ENCODE peak calls at places on chromosomes 5 and 9, in nine cellular contexts. One of them, this sample, is unnamed.

GRCh38 chr9:89461302-89461701 is 36.6 kb downstream of the SEMA4D start:
- DNase-seq in GM13977: no peak
- DNase-seq in tibial nerve: no peak
- DNase-seq in glutamatergic neuron: no peak
- DNase-seq in foreskin fibroblast: peak
- DNase-seq in lower lobe of right lung: no peak
- DNase-seq in omental fat pad: no peak
- DNase-seq in heart right ventricle: no peak
- DNase-seq in right atrium auricular region: no peak
- DNase-seq in this sample: no peak

GRCh38 chr5:111948078-111948477 is 191.1 kb upstream of the NREP start:
- DNase-seq in GM13977: no peak
- DNase-seq in tibial nerve: no peak
- DNase-seq in glutamatergic neuron: no peak
- DNase-seq in foreskin fibroblast: no peak
- DNase-seq in lower lobe of right lung: no peak
- DNase-seq in omental fat pad: no peak
- DNase-seq in heart right ventricle: no peak
- DNase-seq in right atrium auricular region: no peak
- DNase-seq in this sample: no peak

GRCh38 chr5:78283105-78283504 is 11.4 kb downstream of the AP3B1 start:
- DNase-seq in GM13977: no peak
- DNase-seq in tibial nerve: no peak
- DNase-seq in glutamatergic neuron: no peak
- DNase-seq in foreskin fibroblast: no peak
- DNase-seq in lower lobe of right lung: no peak
- DNase-seq in omental fat pad: no peak
- DNase-seq in heart right ventricle: no peak
- DNase-seq in right atrium auricular region: no peak
- DNase-seq in this sample: no peak

GRCh38 chr5:130231786-130232185 is 327.5 kb downstream of the CHSY3 start:
- DNase-seq in GM13977: no peak
- DNase-seq in tibial nerve: no peak
- DNase-seq in glutamatergic neuron: no peak
- DNase-seq in foreskin fibroblast: no peak
- DNase-seq in lower lobe of right lung: no peak
- DNase-seq in omental fat pad: no peak
- DNase-seq in heart right ventricle: no peak
- DNase-seq in right atrium auricular region: no peak
- DNase-seq in this sample: no peak

GRCh38 chr9:87714819-87715218 is 11.1 kb upstream of the CTSL start:
- DNase-seq in GM13977: no peak
- DNase-seq in tibial nerve: peak
- DNase-seq in glutamatergic neuron: no peak
- DNase-seq in foreskin fibroblast: peak
- DNase-seq in lower lobe of right lung: no peak
- DNase-seq in omental fat pad: no peak
- DNase-seq in heart right ventricle: peak
- DNase-seq in right atrium auricular region: peak
- DNase-seq in this sample: no peak

GRCh38 chr9:119027901-119028699 is 341.1 kb downstream of the BRINP1 start:
- DNase-seq in GM13977: no peak
- DNase-seq in tibial nerve: no peak
- DNase-seq in glutamatergic neuron: no peak
- DNase-seq in foreskin fibroblast: no peak
- DNase-seq in lower lobe of right lung: no peak
- DNase-seq in omental fat pad: no peak
- DNase-seq in heart right ventricle: no peak
- DNase-seq in right atrium auricular region: no peak
- DNase-seq in this sample: no peak

GRCh38 chr9:89664896-89665329 is 60.1 kb downstream of the GADD45G start:
- DNase-seq in GM13977: no peak
- DNase-seq in tibial nerve: no peak
- DNase-seq in glutamatergic neuron: no peak
- DNase-seq in foreskin fibroblast: no peak
- DNase-seq in lower lobe of right lung: peak
- DNase-seq in omental fat pad: no peak
- DNase-seq in heart right ventricle: no peak
- DNase-seq in right atrium auricular region: no peak
- DNase-seq in this sample: no peak

GRCh38 chr5:17228833-17229291 is 11.4 kb downstream of the BASP1 start:
- DNase-seq in GM13977: peak
- DNase-seq in tibial nerve: no peak
- DNase-seq in glutamatergic neuron: no peak
- DNase-seq in foreskin fibroblast: peak
- DNase-seq in lower lobe of right lung: no peak
- DNase-seq in omental fat pad: no peak
- DNase-seq in heart right ventricle: no peak
- DNase-seq in right atrium auricular region: no peak
- DNase-seq in this sample: no peak

GRCh38 chr5:95142145-95142544 is 142.7 kb downstream of the MCTP1 start:
- DNase-seq in GM13977: no peak
- DNase-seq in tibial nerve: no peak
- DNase-seq in glutamatergic neuron: no peak
- DNase-seq in foreskin fibroblast: no peak
- DNase-seq in lower lobe of right lung: no peak
- DNase-seq in omental fat pad: no peak
- DNase-seq in heart right ventricle: no peak
- DNase-seq in right atrium auricular region: no peak
- DNase-seq in this sample: no peak

GRCh38 chr9:98019098-98019497 is 36.0 kb downstream of the ANP32B start:
- DNase-seq in GM13977: no peak
- DNase-seq in tibial nerve: no peak
- DNase-seq in glutamatergic neuron: no peak
- DNase-seq in foreskin fibroblast: no peak
- DNase-seq in lower lobe of right lung: no peak
- DNase-seq in omental fat pad: no peak
- DNase-seq in heart right ventricle: no peak
- DNase-seq in right atrium auricular region: no peak
- DNase-seq in this sample: no peak

GRCh38 chr9:89853931-89854330 is 249.1 kb downstream of the GADD45G start:
- DNase-seq in GM13977: no peak
- DNase-seq in tibial nerve: no peak
- DNase-seq in glutamatergic neuron: no peak
- DNase-seq in foreskin fibroblast: no peak
- DNase-seq in lower lobe of right lung: no peak
- DNase-seq in omental fat pad: no peak
- DNase-seq in heart right ventricle: no peak
- DNase-seq in right atrium auricular region: peak
- DNase-seq in this sample: no peak

GRCh38 chr9:107282268-107282667 is 811 bp upstream of the RAD23B start:
- DNase-seq in GM13977: peak
- DNase-seq in tibial nerve: peak
- DNase-seq in glutamatergic neuron: no peak
- DNase-seq in foreskin fibroblast: no peak
- DNase-seq in lower lobe of right lung: no peak
- DNase-seq in omental fat pad: no peak
- DNase-seq in heart right ventricle: no peak
- DNase-seq in right atrium auricular region: no peak
- DNase-seq in this sample: no peak

GRCh38 chr5:112210430-112211005 is 208.6 kb downstream of the EPB41L4A start:
- DNase-seq in GM13977: no peak
- DNase-seq in tibial nerve: peak
- DNase-seq in glutamatergic neuron: peak
- DNase-seq in foreskin fibroblast: peak
- DNase-seq in lower lobe of right lung: no peak
- DNase-seq in omental fat pad: no peak
- DNase-seq in heart right ventricle: peak
- DNase-seq in right atrium auricular region: no peak
- DNase-seq in this sample: no peak

GRCh38 chr5:80129146-80129545 is 94.0 kb downstream of the THBS4 start:
- DNase-seq in GM13977: no peak
- DNase-seq in tibial nerve: no peak
- DNase-seq in glutamatergic neuron: no peak
- DNase-seq in foreskin fibroblast: no peak
- DNase-seq in lower lobe of right lung: no peak
- DNase-seq in omental fat pad: no peak
- DNase-seq in heart right ventricle: no peak
- DNase-seq in right atrium auricular region: no peak
- DNase-seq in this sample: no peak

GRCh38 chr9:98410185-98410697 is 154.8 kb upstream of the TBC1D2 start:
- DNase-seq in GM13977: no peak
- DNase-seq in tibial nerve: no peak
- DNase-seq in glutamatergic neuron: peak
- DNase-seq in foreskin fibroblast: peak
- DNase-seq in lower lobe of right lung: no peak
- DNase-seq in omental fat pad: no peak
- DNase-seq in heart right ventricle: peak
- DNase-seq in right atrium auricular region: no peak
- DNase-seq in this sample: no peak

GRCh38 chr5:149765932-149766331 is 35.8 kb downstream of the PPARGC1B start:
- DNase-seq in GM13977: no peak
- DNase-seq in tibial nerve: no peak
- DNase-seq in glutamatergic neuron: no peak
- DNase-seq in foreskin fibroblast: no peak
- DNase-seq in lower lobe of right lung: no peak
- DNase-seq in omental fat pad: no peak
- DNase-seq in heart right ventricle: no peak
- DNase-seq in right atrium auricular region: no peak
- DNase-seq in this sample: no peak
- TF ChIP-seq CTCF in GM13977: peak
- TF ChIP-seq CTCF in tibial nerve: no peak
- TF ChIP-seq CTCF in glutamatergic neuron: peak
- TF ChIP-seq CTCF in foreskin fibroblast: no peak
- TF ChIP-seq CTCF in lower lobe of right lung: peak
- TF ChIP-seq CTCF in omental fat pad: no peak
- TF ChIP-seq CTCF in heart right ventricle: peak
- TF ChIP-seq CTCF in right atrium auricular region: no peak
- TF ChIP-seq CTCF in this sample: peak

GRCh38 chr9:116361558-116361957 is 208.0 kb downstream of the PAPPA start:
- DNase-seq in GM13977: no peak
- DNase-seq in tibial nerve: no peak
- DNase-seq in glutamatergic neuron: no peak
- DNase-seq in foreskin fibroblast: no peak
- DNase-seq in lower lobe of right lung: no peak
- DNase-seq in omental fat pad: no peak
- DNase-seq in heart right ventricle: no peak
- DNase-seq in right atrium auricular region: no peak
- DNase-seq in this sample: no peak

GRCh38 chr9:116368680-116369079 is 215.1 kb downstream of the PAPPA start:
- DNase-seq in GM13977: no peak
- DNase-seq in tibial nerve: no peak
- DNase-seq in glutamatergic neuron: no peak
- DNase-seq in foreskin fibroblast: no peak
- DNase-seq in lower lobe of right lung: no peak
- DNase-seq in omental fat pad: no peak
- DNase-seq in heart right ventricle: no peak
- DNase-seq in right atrium auricular region: no peak
- DNase-seq in this sample: no peak

GRCh38 chr9:116362493-116362892 is 208.9 kb downstream of the PAPPA start:
- DNase-seq in GM13977: no peak
- DNase-seq in tibial nerve: no peak
- DNase-seq in glutamatergic neuron: no peak
- DNase-seq in foreskin fibroblast: no peak
- DNase-seq in lower lobe of right lung: no peak
- DNase-seq in omental fat pad: no peak
- DNase-seq in heart right ventricle: no peak
- DNase-seq in right atrium auricular region: no peak
- DNase-seq in this sample: no peak

GRCh38 chr9:116360974-116361373 is 207.4 kb downstream of the PAPPA start:
- DNase-seq in GM13977: no peak
- DNase-seq in tibial nerve: no peak
- DNase-seq in glutamatergic neuron: no peak
- DNase-seq in foreskin fibroblast: no peak
- DNase-seq in lower lobe of right lung: no peak
- DNase-seq in omental fat pad: no peak
- DNase-seq in heart right ventricle: no peak
- DNase-seq in right atrium auricular region: no peak
- DNase-seq in this sample: no peak

DNA sequence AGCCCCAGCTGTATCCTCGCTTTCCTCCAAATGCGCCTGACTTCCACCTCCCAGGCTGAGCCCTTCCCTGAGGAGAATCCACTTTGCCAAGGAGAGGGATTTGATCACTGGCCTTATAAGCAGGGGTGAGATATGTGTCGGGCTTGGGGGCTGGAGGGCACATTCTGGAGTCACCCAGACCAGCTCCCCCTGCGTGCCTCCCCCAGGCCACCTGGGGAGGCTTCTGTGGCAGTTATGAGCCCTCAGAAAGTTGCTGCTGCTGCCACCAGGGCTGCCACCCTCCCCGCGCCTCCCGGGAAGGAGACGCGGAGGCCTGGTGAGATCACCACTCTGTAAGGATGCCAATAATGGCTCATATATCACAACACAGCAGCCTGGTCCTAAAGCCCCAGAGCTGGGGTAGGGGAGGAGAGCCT is 211.5 kb downstream of the PAPPA start:
- DNase-seq in GM13977: no peak
- DNase-seq in tibial nerve: no peak
- DNase-seq in glutamatergic neuron: no peak
- DNase-seq in foreskin fibroblast: peak
- DNase-seq in lower lobe of right lung: no peak
- DNase-seq in omental fat pad: no peak
- DNase-seq in heart right ventricle: peak
- DNase-seq in right atrium auricular region: peak
- DNase-seq in this sample: peak
- TF ChIP-seq CTCF in GM13977: no peak
- TF ChIP-seq CTCF in tibial nerve: no peak
- TF ChIP-seq CTCF in glutamatergic neuron: no peak
- TF ChIP-seq CTCF in foreskin fibroblast: peak
- TF ChIP-seq CTCF in lower lobe of right lung: no peak
- TF ChIP-seq CTCF in omental fat pad: no peak
- TF ChIP-seq CTCF in heart right ventricle: no peak
- TF ChIP-seq CTCF in right atrium auricular region: no peak
- TF ChIP-seq CTCF in this sample: no peak

DNA sequence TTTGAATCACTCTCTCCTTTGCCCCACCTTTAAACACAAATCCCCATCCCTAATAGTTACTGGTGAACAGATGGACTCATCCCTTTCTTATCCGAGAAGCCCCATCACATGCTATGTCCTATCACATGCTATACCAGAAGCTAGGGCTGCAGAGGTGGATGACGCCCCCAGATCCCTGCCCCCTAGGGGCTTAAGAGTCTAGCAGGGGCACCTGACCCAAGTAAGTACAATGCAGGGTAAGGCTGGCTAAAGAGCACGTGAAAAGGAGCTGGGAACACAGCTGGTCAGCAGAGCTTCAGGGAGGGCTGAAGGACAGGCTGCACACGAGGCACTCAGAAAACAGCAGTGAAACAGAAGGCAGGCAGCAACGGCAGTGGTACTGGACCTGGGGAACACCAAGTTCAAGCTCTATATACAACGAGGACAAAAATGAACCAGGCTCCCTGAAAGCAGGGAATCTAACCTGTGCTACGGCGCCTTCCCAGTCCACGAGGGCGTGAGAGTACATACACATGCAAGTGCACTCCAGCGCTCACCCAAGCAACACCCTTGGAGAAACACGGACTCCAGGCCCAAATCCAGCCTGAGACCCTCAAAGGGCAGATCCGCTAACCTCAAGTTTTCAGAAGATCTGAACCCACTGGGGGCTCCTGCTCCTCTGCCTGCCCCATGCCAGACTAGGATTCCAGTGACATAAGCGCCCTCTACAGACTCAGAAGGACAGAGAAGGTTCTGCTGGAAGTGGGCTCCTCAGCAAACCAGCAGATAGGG is 57.5 kb downstream of the PSMB7 start:
- DNase-seq in GM13977: peak
- DNase-seq in tibial nerve: no peak
- DNase-seq in glutamatergic neuron: no peak
- DNase-seq in foreskin fibroblast: no peak
- DNase-seq in lower lobe of right lung: no peak
- DNase-seq in omental fat pad: no peak
- DNase-seq in heart right ventricle: no peak
- DNase-seq in right atrium auricular region: no peak
- DNase-seq in this sample: no peak
- TF ChIP-seq CTCF in GM13977: peak
- TF ChIP-seq CTCF in tibial nerve: peak
- TF ChIP-seq CTCF in glutamatergic neuron: no peak
- TF ChIP-seq CTCF in foreskin fibroblast: peak
- TF ChIP-seq CTCF in lower lobe of right lung: no peak
- TF ChIP-seq CTCF in omental fat pad: no peak
- TF ChIP-seq CTCF in heart right ventricle: peak
- TF ChIP-seq CTCF in right atrium auricular region: no peak
- TF ChIP-seq CTCF in this sample: no peak

GRCh38 chr5:114062940-114063867 is 298.7 kb upstream of the KCNN2 start:
- DNase-seq in GM13977: no peak
- DNase-seq in tibial nerve: no peak
- DNase-seq in glutamatergic neuron: no peak
- DNase-seq in foreskin fibroblast: peak
- DNase-seq in lower lobe of right lung: no peak
- DNase-seq in omental fat pad: no peak
- DNase-seq in heart right ventricle: no peak
- DNase-seq in right atrium auricular region: no peak
- DNase-seq in this sample: no peak
- TF ChIP-seq CTCF in GM13977: no peak
- TF ChIP-seq CTCF in tibial nerve: no peak
- TF ChIP-seq CTCF in glutamatergic neuron: no peak
- TF ChIP-seq CTCF in foreskin fibroblast: no peak
- TF ChIP-seq CTCF in lower lobe of right lung: no peak
- TF ChIP-seq CTCF in omental fat pad: no peak
- TF ChIP-seq CTCF in heart right ventricle: no peak
- TF ChIP-seq CTCF in right atrium auricular region: no peak
- TF ChIP-seq CTCF in this sample: no peak